ENCODE peak calls at places on chromosomes 4 and X, in nine cellular contexts. P is iPS-NIHi11; Q is body of pancreas; L is hippocampal formation; E is HFFc6; I is C1 segment of cervical spinal cord; N is activated T-cell treated with anti-CD3 and anti-CD28 coated beads, Interleukin-2, amount 50 U/mL, for 48 hours; D is upper lobe of left lung; F is CD4-positive, CD25-positive, alpha-beta regulatory T cell. V is an unnamed sample.

GRCh38 chrX:120358687-120359086 is 3.2 kb upstream of the ATP1B4 start:
- DNase-seq in P (peak), Q (no peak), L (peak), E (peak), I (no peak), N (peak), D (no peak), F (no peak), V (no peak)

GRCh38 chrX:140918398-140919043 is 83.9 kb upstream of the SPANXB1 start:
- DNase-seq in P (peak), Q (peak), L (peak), E (peak), I (peak), N (peak), D (no peak), F (peak), V (peak)

GRCh38 chr4:60619531-60620305 is 580.4 kb upstream of the ADGRL3 start:
- DNase-seq in P (no peak), Q (no peak), L (no peak), E (peak), I (no peak), N (no peak), D (no peak), F (no peak), V (no peak)

GRCh38 chrX:2336181-2336580 is 164.6 kb downstream of the DHRSX start:
- DNase-seq in P (no peak), Q (no peak), L (no peak), E (no peak), I (no peak), N (no peak), D (no peak), F (no peak), V (no peak)

GRCh38 chr4:141459020-141459419 is 177.4 kb upstream of the IL15 start:
- DNase-seq in P (no peak), Q (no peak), L (no peak), E (no peak), I (no peak), N (no peak), D (no peak), F (no peak), V (no peak)

GRCh38 chr4:100984901-100985300 is 362.4 kb downstream of the PPP3CA start:
- DNase-seq in P (no peak), Q (no peak), L (no peak), E (peak), I (no peak), N (no peak), D (no peak), F (no peak), V (no peak)

GRCh38 chrX:62839596-62839995 is 511.5 kb downstream of the SPIN4 start:
- DNase-seq in P (no peak), Q (no peak), L (no peak), E (no peak), I (no peak), N (no peak), D (no peak), F (no peak), V (no peak)

GRCh38 chrX:130173190-130173895 is 1.6 kb downstream of the RAB33A start:
- DNase-seq in P (no peak), Q (no peak), L (peak), E (peak), I (peak), N (peak), D (no peak), F (peak), V (peak)

GRCh38 chrX:19349263-19349662 is 5.5 kb downstream of the PDHA1 start:
- DNase-seq in P (no peak), Q (no peak), L (no peak), E (no peak), I (no peak), N (no peak), D (no peak), F (no peak), V (no peak)

GRCh38 chr4:78040431-78040830 is 16.7 kb upstream of the FRAS1 start:
- DNase-seq in P (no peak), Q (no peak), L (no peak), E (no peak), I (no peak), N (no peak), D (no peak), F (no peak), V (no peak)